ENCODE peak calls at places on chromosomes 6 and 20, in ten cellular contexts. G is lower leg skin; O is CD8-positive, alpha-beta T cell; T is hepatocyte; B is fibroblast of mammary gland; V is ascending aorta; E is cardiac fibroblast; Y is bronchial epithelial cell; A is PC-3; U is adrenal gland. Q is an unnamed sample.

GRCh38 chr6:14276667-14277404 is 159.3 kb downstream of the CD83 start:
- DNase-seq in O (no peak), U (no peak), E (no peak), G (peak), B (peak), Y (peak), V (no peak), T (no peak), A (no peak), Q (no peak)

GRCh38 chr6:89944826-89945407 is 50.6 kb downstream of the GJA10 start:
- DNase-seq in O (no peak), A (peak), E (peak), U (no peak), T (no peak), G (no peak), Y (peak), V (no peak), B (peak), Q (no peak)

GRCh38 chr6:45658958-45659357 is 281.2 kb upstream of the SUPT3H start:
- DNase-seq in E (no peak), Y (no peak), U (no peak), A (no peak), O (no peak), B (no peak), G (peak), V (no peak), T (no peak), Q (no peak)

GRCh38 chr20:40390654-40391053 is 298.4 kb downstream of the MAFB start:
- DNase-seq in E (no peak), B (no peak), T (no peak), O (no peak), U (no peak), G (no peak), A (no peak), V (no peak), Y (peak), Q (peak)

GRCh38 chr6:40148882-40149573 is 214.8 kb upstream of the MOCS1 start:
- DNase-seq in V (no peak), E (no peak), O (no peak), B (no peak), U (no peak), Y (no peak), G (no peak), T (no peak), A (no peak), Q (no peak)

GRCh38 chr6:138654715-138655634 is 118.6 kb upstream of the CCDC28A start:
- DNase-seq in B (peak), V (no peak), E (peak), T (no peak), A (peak), Y (peak), U (no peak), O (no peak), G (no peak), Q (peak)

GRCh38 chr6:134123666-134124208 is 71.3 kb upstream of the SLC2A12 start:
- DNase-seq in Y (peak), G (no peak), O (no peak), A (peak), V (no peak), E (peak), B (peak), T (peak), U (no peak), Q (no peak)

GRCh38 chr20:62792940-62793756 is 3.1 kb upstream of the MRGBP start:
- DNase-seq in U (no peak), E (no peak), T (no peak), Y (no peak), G (no peak), O (no peak), B (no peak), V (no peak), A (no peak), Q (no peak)

GRCh38 chr20:11502051-11502450 is 415.6 kb upstream of the BTBD3 start:
- DNase-seq in U (no peak), B (no peak), V (no peak), G (no peak), T (no peak), Y (no peak), O (no peak), A (no peak), E (peak), Q (no peak)

GRCh38 chr6:168737481-168737880 is 296.5 kb downstream of the SMOC2 start:
- DNase-seq in U (no peak), A (peak), V (no peak), Y (peak), B (peak), O (no peak), G (no peak), T (no peak), E (peak), Q (peak)

GRCh38 chr6:138161118-138161433 is 663 bp upstream of the ARFGEF3 start:
- DNase-seq in B (no peak), U (no peak), V (no peak), G (no peak), Y (no peak), A (no peak), E (no peak), T (no peak), O (no peak), Q (no peak)

GRCh38 chr6:159906400-159906799 is 15.6 kb downstream of the MAS1 start:
- DNase-seq in V (no peak), O (no peak), U (no peak), E (no peak), A (no peak), G (peak), T (no peak), Y (no peak), B (no peak), Q (no peak)

GRCh38 chr6:87661016-87661415 is 41.0 kb downstream of the AKIRIN2 start:
- DNase-seq in U (no peak), T (no peak), A (no peak), G (no peak), V (no peak), E (peak), B (peak), Y (no peak), O (no peak), Q (no peak)

GRCh38 chr6:152267967-152268845 is 369.0 kb downstream of the SYNE1 start:
- DNase-seq in Y (peak), T (peak), V (no peak), U (no peak), O (no peak), G (no peak), E (peak), B (peak), A (peak), Q (no peak)

GRCh38 chr6:122302077-122302476 is 97.4 kb upstream of the HSF2 start:
- DNase-seq in B (no peak), O (no peak), T (peak), A (no peak), U (no peak), Y (no peak), G (no peak), E (no peak), V (no peak), Q (no peak)

GRCh38 chr6:28719275-28719940 is 193.7 kb downstream of the GPX5 start:
- DNase-seq in G (no peak), V (no peak), Y (peak), A (peak), O (no peak), E (no peak), U (no peak), B (peak), T (no peak), Q (peak)

GRCh38 chr6:153832543-153832942 is 206.5 kb upstream of the OPRM1 start:
- DNase-seq in B (no peak), Y (no peak), O (no peak), E (no peak), A (no peak), T (no peak), U (no peak), G (no peak), V (no peak), Q (no peak)

GRCh38 chr6:145199961-145200360 is 535.4 kb downstream of the EPM2A start:
- DNase-seq in O (no peak), V (no peak), B (peak), A (peak), G (no peak), E (no peak), T (peak), U (no peak), Y (peak), Q (no peak)

GRCh38 chr20:25254986-25255680 is 7.2 kb downstream of the PYGB start:
- DNase-seq in U (peak), A (no peak), O (peak), Y (no peak), E (no peak), B (no peak), G (peak), V (no peak), T (no peak), Q (no peak)

GRCh38 chr6:165587206-165587605 is 75.8 kb downstream of the PDE10A start:
- DNase-seq in E (no peak), B (no peak), V (no peak), Y (no peak), A (no peak), G (no peak), O (no peak), T (no peak), U (no peak), Q (no peak)

GRCh38 chr20:35436175-35436568 is 1.9 kb downstream of the GDF5 start:
- DNase-seq in A (no peak), O (no peak), E (no peak), T (no peak), B (no peak), Y (no peak), G (no peak), U (no peak), V (no peak), Q (no peak)

GRCh38 chr6:11575408-11576033 is 38.0 kb downstream of the TMEM170B start:
- DNase-seq in V (no peak), T (peak), O (peak), A (peak), E (peak), B (peak), G (no peak), U (peak), Y (peak), Q (peak)

GRCh38 chr6:42923656-42924055 is 5.6 kb upstream of the CNPY3 start:
- DNase-seq in E (peak), U (no peak), O (no peak), G (no peak), A (no peak), B (peak), T (no peak), Y (no peak), V (no peak), Q (no peak)

GRCh38 chr20:60572991-60573390 is 614.8 kb downstream of the CDH26 start:
- DNase-seq in G (no peak), Y (no peak), B (peak), T (no peak), U (no peak), O (no peak), A (no peak), V (no peak), E (no peak), Q (peak)

GRCh38 chr6:139369568-139370046 is 4.8 kb downstream of the CITED2 start:
- DNase-seq in U (peak), Y (peak), A (peak), V (no peak), B (peak), T (peak), O (no peak), G (no peak), E (peak), Q (no peak)

GRCh38 chr20:8305449-8305978 is 173.4 kb downstream of the PLCB1 start:
- DNase-seq in O (peak), A (peak), B (peak), Y (peak), E (peak), G (peak), U (peak), T (peak), V (no peak), Q (peak)

DNA sequence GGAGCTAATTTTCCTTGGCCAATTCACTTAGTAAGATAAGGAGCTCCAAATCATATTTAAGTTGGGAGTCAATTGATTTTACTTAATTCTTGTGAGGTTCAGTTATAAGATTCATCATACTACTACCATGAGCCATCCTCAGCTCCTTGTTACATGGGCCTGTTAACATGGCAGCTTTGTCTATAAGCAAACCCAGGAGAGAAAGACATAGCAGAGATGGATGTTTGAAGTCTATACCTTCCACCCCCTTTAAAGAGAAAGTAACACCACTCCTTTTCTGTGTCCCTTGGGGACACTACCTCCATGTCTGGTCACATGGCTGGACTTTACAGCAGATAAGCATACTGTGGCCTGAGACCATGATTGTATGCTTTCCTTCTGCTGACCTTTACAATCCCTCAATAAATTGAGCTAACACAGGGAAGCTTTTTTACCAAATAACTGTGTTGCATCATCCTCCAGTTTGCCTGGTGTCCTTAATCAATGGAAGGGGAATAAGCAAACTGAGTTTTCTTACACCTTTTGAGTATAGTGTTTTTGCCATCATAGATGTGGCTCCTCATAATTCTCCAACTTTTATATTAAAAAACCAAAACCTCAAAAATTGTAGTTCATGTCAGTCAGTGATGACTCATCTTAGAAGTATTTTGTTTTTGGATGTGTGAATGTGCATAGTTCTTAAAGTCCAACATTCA is 9.8 kb upstream of the ZNFX1 start:
- DNase-seq in B (peak), U (no peak), E (peak), T (no peak), A (peak), Y (no peak), G (no peak), V (no peak), O (no peak), Q (no peak)
- H3K4me3 ChIP-seq in B (no peak), U (no peak), E (no peak), T (no peak), A (no peak), Y (no peak), G (no peak), V (no peak), O (no peak), Q (peak)

DNA sequence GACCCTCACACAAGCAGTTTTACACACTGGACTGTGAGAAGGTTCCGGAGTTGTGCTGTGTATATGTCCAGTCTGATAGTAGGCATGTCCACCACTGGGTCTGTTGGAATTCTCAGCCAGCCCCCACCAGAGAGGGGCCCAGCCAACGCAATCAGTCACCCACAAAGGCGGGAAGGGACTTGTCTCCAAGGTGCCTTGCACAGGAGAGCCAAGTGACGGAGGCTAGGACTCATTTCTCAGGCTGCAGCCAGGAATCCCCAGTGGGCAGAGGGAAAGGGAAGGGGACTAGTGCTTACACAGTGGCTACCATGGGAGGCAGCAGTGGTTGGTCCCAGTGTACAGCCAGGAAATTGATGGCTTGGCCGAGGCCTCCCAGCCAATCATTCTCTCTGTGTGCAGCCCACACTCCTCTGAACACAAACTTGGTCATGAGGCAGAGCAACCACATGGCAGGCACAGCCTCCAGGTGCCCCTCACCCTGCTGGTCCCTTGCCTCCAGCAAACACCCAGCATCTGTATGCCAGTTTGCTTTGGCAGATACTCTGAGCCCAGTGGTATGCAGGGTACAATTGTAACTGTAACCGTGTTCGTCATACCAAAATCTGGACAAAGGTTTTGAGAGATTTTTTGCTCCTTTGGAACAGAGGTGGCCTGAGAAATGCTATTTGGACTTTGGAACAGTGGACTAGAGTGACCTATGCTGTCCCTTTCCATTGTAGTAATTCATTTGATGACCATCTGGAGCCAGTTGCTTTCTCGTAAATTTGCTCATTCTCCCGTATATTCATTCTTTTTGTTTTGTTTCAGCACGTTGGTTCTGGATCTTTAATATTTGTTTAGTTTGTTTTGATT is 72.9 kb upstream of the MYL9 start:
- DNase-seq in Y (no peak), A (no peak), E (no peak), V (no peak), T (peak), B (no peak), O (no peak), G (no peak), U (no peak), Q (peak)
- H3K4me3 ChIP-seq in Y (no peak), A (no peak), E (no peak), V (no peak), T (no peak), B (no peak), O (no peak), G (no peak), U (no peak), Q (no peak)

GRCh38 chr20:51934301-51935002 is 132.1 kb upstream of the SALL4 start:
- DNase-seq in A (peak), T (peak), U (no peak), O (no peak), G (no peak), V (no peak), B (no peak), E (no peak), Y (no peak), Q (no peak)
- H3K4me3 ChIP-seq in A (peak), T (no peak), U (no peak), O (no peak), G (no peak), V (no peak), B (no peak), E (no peak), Y (no peak), Q (peak)

GRCh38 chr6:107114872-107115694 is at the start of gene BEND3:
- DNase-seq in O (peak), A (peak), B (no peak), T (peak), Y (no peak), U (peak), E (peak), V (no peak), G (peak), Q (peak)

GRCh38 chr6:107118976-107119375 is 3.7 kb upstream of the BEND3 start:
- DNase-seq in Y (peak), A (no peak), O (no peak), B (no peak), T (no peak), G (peak), E (no peak), U (no peak), V (no peak), Q (no peak)

GRCh38 chr6:107116328-107116892 is 1.1 kb upstream of the BEND3 start:
- DNase-seq in G (peak), O (no peak), T (peak), U (peak), Y (peak), V (no peak), B (no peak), A (peak), E (no peak), Q (peak)

GRCh38 chr6:107115695-107116327 is 496 bp upstream of the BEND3 start:
- DNase-seq in B (no peak), O (peak), V (no peak), T (peak), A (peak), Y (peak), E (peak), G (peak), U (peak), Q (peak)

DNA sequence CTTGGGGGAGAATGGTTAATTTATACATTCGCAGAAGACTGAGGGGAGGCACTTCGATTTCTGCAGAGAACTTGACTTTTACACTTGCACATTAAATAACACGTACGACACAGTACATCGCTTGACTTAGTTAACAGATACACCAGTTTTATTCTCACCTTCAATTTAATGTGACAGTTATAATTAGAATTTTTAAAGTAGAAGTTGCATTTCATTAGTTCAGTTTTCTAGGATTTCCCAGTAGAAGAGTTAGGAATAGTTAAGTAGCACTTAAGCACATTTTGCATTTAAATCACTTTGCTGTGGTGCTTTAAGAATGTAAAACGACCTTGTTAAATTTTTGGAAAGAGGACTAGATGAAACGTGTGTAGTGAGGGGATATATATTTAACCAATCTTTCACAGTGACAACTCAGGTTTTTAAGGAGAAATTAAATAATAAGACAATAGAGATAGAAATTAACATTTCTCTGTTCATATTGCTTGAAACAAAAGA is 1.7 kb upstream of the BEND3 start:
- DNase-seq in U (no peak), O (no peak), Y (no peak), A (no peak), E (no peak), V (no peak), T (no peak), G (no peak), B (no peak), Q (no peak)
- H3K4me3 ChIP-seq in U (no peak), O (no peak), Y (no peak), A (no peak), E (no peak), V (no peak), T (peak), G (no peak), B (no peak), Q (no peak)

GRCh38 chr6:111808493-111808892 is 64.8 kb downstream of the FYN start:
- DNase-seq in B (no peak), V (no peak), T (no peak), G (no peak), A (no peak), U (no peak), Y (no peak), O (no peak), E (no peak), Q (no peak)

GRCh38 chr6:111804627-111805235 is 68.5 kb downstream of the FYN start:
- DNase-seq in T (peak), E (peak), U (no peak), A (no peak), B (peak), O (peak), V (no peak), G (no peak), Y (no peak), Q (no peak)

GRCh38 chr6:111805511-111806181 is 67.6 kb downstream of the FYN start:
- DNase-seq in Y (peak), A (peak), U (no peak), E (peak), T (no peak), B (peak), G (no peak), O (no peak), V (no peak), Q (peak)

GRCh38 chr6:111809264-111809663 is 64.0 kb downstream of the FYN start:
- DNase-seq in U (no peak), T (no peak), O (no peak), E (no peak), V (no peak), B (peak), G (no peak), A (no peak), Y (no peak), Q (no peak)

GRCh38 chr6:111806561-111807497 is 66.4 kb downstream of the FYN start:
- DNase-seq in Y (no peak), O (no peak), A (no peak), E (no peak), V (no peak), B (no peak), T (no peak), G (no peak), U (no peak), Q (no peak)
- H3K4me3 ChIP-seq in Y (no peak), O (no peak), A (no peak), E (no peak), V (no peak), B (no peak), T (no peak), G (no peak), U (no peak), Q (no peak)

GRCh38 chr20:21507275-21508229 is 6.3 kb downstream of the NKX2-2 start:
- DNase-seq in B (no peak), T (no peak), U (no peak), G (no peak), A (no peak), Y (no peak), V (no peak), O (no peak), E (no peak), Q (no peak)
- H3K4me3 ChIP-seq in B (no peak), T (no peak), U (no peak), G (no peak), A (no peak), Y (no peak), V (no peak), O (no peak), E (no peak), Q (no peak)